ENCODE peak calls at places on chromosomes 6 and 20, in eight cellular contexts. M, B, R, T, V, Z, L and S are unnamed samples.

GRCh38 chr6:10479939-10480700 is 41.0 kb upstream of the GCNT2 start:
- DNase-seq in M (no peak), B (no peak), R (no peak), T (no peak), V (peak), Z (no peak), L (no peak), S (no peak)

GRCh38 chr20:35947489-35947888 is 6.8 kb downstream of the SCAND1 start:
- DNase-seq in M (peak), B (no peak), R (peak), T (no peak), V (peak), Z (no peak), L (no peak), S (peak)

GRCh38 chr20:63850689-63851547 is 10.4 kb upstream of the ABHD16B start:
- DNase-seq in M (no peak), B (no peak), R (peak), T (no peak), V (no peak), Z (no peak), L (no peak), S (peak)

GRCh38 chr20:12153616-12154015 is 235.9 kb downstream of the BTBD3 start:
- DNase-seq in M (no peak), B (no peak), R (no peak), T (no peak), V (peak), Z (no peak), L (no peak), S (no peak)

GRCh38 chr6:162960674-162961457 is 233.1 kb downstream of the PACRG start:
- DNase-seq in M (no peak), B (no peak), R (no peak), T (no peak), V (no peak), Z (no peak), L (no peak), S (no peak)

GRCh38 chr6:44270526-44271405 is 516 bp downstream of the TMEM151B start:
- DNase-seq in M (no peak), B (no peak), R (no peak), T (peak), V (no peak), Z (no peak), L (no peak), S (no peak)

GRCh38 chr6:25369043-25369442 is 89.9 kb downstream of the CARMIL1 start:
- DNase-seq in M (no peak), B (no peak), R (no peak), T (no peak), V (no peak), Z (no peak), L (peak), S (no peak)

GRCh38 chr6:113359155-113360140 is 497.7 kb upstream of the MARCKS start:
- DNase-seq in M (peak), B (no peak), R (no peak), T (no peak), V (peak), Z (no peak), L (no peak), S (no peak)

GRCh38 chr6:91317247-91317646 is 730.4 kb upstream of the MAP3K7 start:
- DNase-seq in M (no peak), B (no peak), R (no peak), T (no peak), V (no peak), Z (no peak), L (peak), S (no peak)

GRCh38 chr6:35534396-35535170 is 21.9 kb upstream of the TULP1 start:
- DNase-seq in M (no peak), B (no peak), R (no peak), T (peak), V (peak), Z (no peak), L (no peak), S (no peak)

GRCh38 chr20:35681953-35682352 is 17.2 kb downstream of the NFS1 start:
- DNase-seq in M (no peak), B (no peak), R (no peak), T (no peak), V (no peak), Z (no peak), L (no peak), S (no peak)

GRCh38 chr6:45073771-45074170 is 254.4 kb upstream of the RUNX2 start:
- DNase-seq in M (no peak), B (no peak), R (no peak), T (no peak), V (peak), Z (no peak), L (no peak), S (no peak)

GRCh38 chr6:158571826-158572652 is 12.1 kb downstream of the TMEM181 start:
- DNase-seq in M (no peak), B (no peak), R (no peak), T (no peak), V (no peak), Z (no peak), L (no peak), S (no peak)

GRCh38 chr6:36839819-36840379 is 655 bp upstream of the CPNE5 start:
- DNase-seq in M (peak), B (peak), R (no peak), T (no peak), V (peak), Z (peak), L (no peak), S (no peak)

GRCh38 chr6:87287251-87287650 is 35.1 kb upstream of the SMIM8 start:
- DNase-seq in M (no peak), B (no peak), R (no peak), T (no peak), V (no peak), Z (no peak), L (no peak), S (no peak)

GRCh38 chr6:34285571-34285970 is 36.8 kb upstream of the SMIM29 start:
- DNase-seq in M (no peak), B (no peak), R (no peak), T (no peak), V (no peak), Z (no peak), L (no peak), S (no peak)